ENCODE peak calls at places on chromosome 21, in five cellular contexts. One of them, this sample, is unnamed.

GRCh38 chr21:14850394-14850793 is 214.4 kb downstream of the NRIP1 start:
- DNase-seq in adrenal gland: no peak
- DNase-seq in mammary epithelial cell: no peak
- DNase-seq in psoas muscle: no peak
- DNase-seq in fibroblast of mammary gland: peak; percentile 10
- DNase-seq in this sample: no peak

GRCh38 chr21:25801217-25802015 is 66.6 kb downstream of the GABPA start:
- DNase-seq in adrenal gland: peak; percentile 88
- DNase-seq in mammary epithelial cell: peak; percentile 59
- DNase-seq in psoas muscle: peak; percentile 79
- DNase-seq in fibroblast of mammary gland: peak; percentile 85
- DNase-seq in this sample: peak; percentile 26

GRCh38 chr21:43937898-43938309 is 72.9 kb downstream of the AGPAT3 start:
- DNase-seq in adrenal gland: no peak
- DNase-seq in mammary epithelial cell: no peak
- DNase-seq in psoas muscle: peak; percentile 4
- DNase-seq in fibroblast of mammary gland: no peak
- DNase-seq in this sample: no peak

GRCh38 chr21:43318841-43319781 is 107.8 kb downstream of the SIK1 start:
- DNase-seq in adrenal gland: no peak
- DNase-seq in mammary epithelial cell: peak; percentile 80
- DNase-seq in psoas muscle: peak; percentile 45
- DNase-seq in fibroblast of mammary gland: peak; percentile 78
- DNase-seq in this sample: no peak

GRCh38 chr21:42672699-42673458 is 19.5 kb downstream of the PDE9A start:
- DNase-seq in adrenal gland: no peak
- DNase-seq in mammary epithelial cell: no peak
- DNase-seq in psoas muscle: no peak
- DNase-seq in fibroblast of mammary gland: peak; percentile 77
- DNase-seq in this sample: no peak

GRCh38 chr21:36103434-36103833 is 31.4 kb upstream of the CBR3 start:
- DNase-seq in adrenal gland: no peak
- DNase-seq in mammary epithelial cell: no peak
- DNase-seq in psoas muscle: no peak
- DNase-seq in fibroblast of mammary gland: no peak
- DNase-seq in this sample: no peak

GRCh38 chr21:41186763-41187536 is 19.0 kb downstream of the BACE2 start:
- DNase-seq in adrenal gland: no peak
- DNase-seq in mammary epithelial cell: peak; percentile 40
- DNase-seq in psoas muscle: no peak
- DNase-seq in fibroblast of mammary gland: no peak
- DNase-seq in this sample: peak; percentile 49

GRCh38 chr21:41321211-41321907 is 4.8 kb downstream of the FAM3B start:
- DNase-seq in adrenal gland: no peak
- DNase-seq in mammary epithelial cell: no peak
- DNase-seq in psoas muscle: no peak
- DNase-seq in fibroblast of mammary gland: no peak
- DNase-seq in this sample: no peak

GRCh38 chr21:18244721-18245486 is at the start of gene CHODL:
- DNase-seq in adrenal gland: no peak
- DNase-seq in mammary epithelial cell: no peak
- DNase-seq in psoas muscle: no peak
- DNase-seq in fibroblast of mammary gland: no peak
- DNase-seq in this sample: no peak

GRCh38 chr21:18248171-18248570 is 3.5 kb downstream of the CHODL start:
- DNase-seq in adrenal gland: no peak
- DNase-seq in mammary epithelial cell: no peak
- DNase-seq in psoas muscle: no peak
- DNase-seq in fibroblast of mammary gland: no peak
- DNase-seq in this sample: no peak

GRCh38 chr21:18251065-18251464 is 6.4 kb downstream of the CHODL start:
- DNase-seq in adrenal gland: no peak
- DNase-seq in mammary epithelial cell: no peak
- DNase-seq in psoas muscle: no peak
- DNase-seq in fibroblast of mammary gland: no peak
- DNase-seq in this sample: no peak

GRCh38 chr21:18249542-18250152 is 5.0 kb downstream of the CHODL start:
- DNase-seq in adrenal gland: no peak
- DNase-seq in mammary epithelial cell: no peak
- DNase-seq in psoas muscle: no peak
- DNase-seq in fibroblast of mammary gland: no peak
- DNase-seq in this sample: no peak

DNA sequence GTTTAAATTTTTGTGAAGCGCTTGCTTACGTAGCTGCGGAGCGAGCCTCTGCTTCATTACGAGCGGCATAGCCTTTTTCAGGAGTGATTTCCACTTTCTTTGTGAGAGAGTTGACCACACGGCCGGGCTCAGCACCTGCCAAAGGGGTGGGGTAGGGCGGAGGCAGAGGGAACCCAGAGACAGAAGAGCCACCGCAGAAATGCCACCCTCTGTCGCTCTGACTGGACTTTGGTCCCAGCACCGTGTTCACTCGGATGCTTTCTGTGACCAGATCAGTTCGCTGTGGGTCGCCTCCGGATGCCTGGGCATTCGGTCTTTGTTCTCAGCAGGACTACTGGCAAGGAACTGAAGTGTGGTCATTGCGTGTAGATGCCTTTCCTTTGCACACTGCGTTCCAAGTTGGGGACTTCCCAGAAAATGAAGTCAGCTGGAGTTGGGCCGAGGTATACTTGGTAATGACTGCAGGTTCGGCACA is 897 bp downstream of the CHODL start:
- DNase-seq in adrenal gland: no peak
- DNase-seq in mammary epithelial cell: no peak
- DNase-seq in psoas muscle: no peak
- DNase-seq in fibroblast of mammary gland: no peak
- DNase-seq in this sample: no peak
- H3K4me3 ChIP-seq in adrenal gland: no peak overlapping the region
- H3K4me3 ChIP-seq in mammary epithelial cell: no peak overlapping the region
- H3K4me3 ChIP-seq in psoas muscle: peak overlapping the region; percentile 56
- H3K4me3 ChIP-seq in fibroblast of mammary gland: no peak overlapping the region
- H3K4me3 ChIP-seq in this sample: peak overlapping the region; percentile 23

GRCh38 chr21:32415451-32415850 is 2.9 kb downstream of the EVA1C start:
- DNase-seq in adrenal gland: no peak
- DNase-seq in mammary epithelial cell: no peak
- DNase-seq in psoas muscle: no peak
- DNase-seq in fibroblast of mammary gland: no peak
- DNase-seq in this sample: no peak

GRCh38 chr21:32412162-32412997 is at the start of gene EVA1C:
- DNase-seq in adrenal gland: no peak
- DNase-seq in mammary epithelial cell: peak; percentile 69
- DNase-seq in psoas muscle: peak; percentile 74
- DNase-seq in fibroblast of mammary gland: peak; percentile 53
- DNase-seq in this sample: no peak

GRCh38 chr21:32414579-32415358 is 2.3 kb downstream of the EVA1C start:
- DNase-seq in adrenal gland: no peak
- DNase-seq in mammary epithelial cell: peak; percentile 30
- DNase-seq in psoas muscle: no peak
- DNase-seq in fibroblast of mammary gland: peak; percentile 67
- DNase-seq in this sample: no peak

GRCh38 chr21:32412998-32413504 is 545 bp downstream of the EVA1C start:
- DNase-seq in adrenal gland: no peak
- DNase-seq in mammary epithelial cell: no peak
- DNase-seq in psoas muscle: peak; percentile 39
- DNase-seq in fibroblast of mammary gland: no peak
- DNase-seq in this sample: no peak

DNA sequence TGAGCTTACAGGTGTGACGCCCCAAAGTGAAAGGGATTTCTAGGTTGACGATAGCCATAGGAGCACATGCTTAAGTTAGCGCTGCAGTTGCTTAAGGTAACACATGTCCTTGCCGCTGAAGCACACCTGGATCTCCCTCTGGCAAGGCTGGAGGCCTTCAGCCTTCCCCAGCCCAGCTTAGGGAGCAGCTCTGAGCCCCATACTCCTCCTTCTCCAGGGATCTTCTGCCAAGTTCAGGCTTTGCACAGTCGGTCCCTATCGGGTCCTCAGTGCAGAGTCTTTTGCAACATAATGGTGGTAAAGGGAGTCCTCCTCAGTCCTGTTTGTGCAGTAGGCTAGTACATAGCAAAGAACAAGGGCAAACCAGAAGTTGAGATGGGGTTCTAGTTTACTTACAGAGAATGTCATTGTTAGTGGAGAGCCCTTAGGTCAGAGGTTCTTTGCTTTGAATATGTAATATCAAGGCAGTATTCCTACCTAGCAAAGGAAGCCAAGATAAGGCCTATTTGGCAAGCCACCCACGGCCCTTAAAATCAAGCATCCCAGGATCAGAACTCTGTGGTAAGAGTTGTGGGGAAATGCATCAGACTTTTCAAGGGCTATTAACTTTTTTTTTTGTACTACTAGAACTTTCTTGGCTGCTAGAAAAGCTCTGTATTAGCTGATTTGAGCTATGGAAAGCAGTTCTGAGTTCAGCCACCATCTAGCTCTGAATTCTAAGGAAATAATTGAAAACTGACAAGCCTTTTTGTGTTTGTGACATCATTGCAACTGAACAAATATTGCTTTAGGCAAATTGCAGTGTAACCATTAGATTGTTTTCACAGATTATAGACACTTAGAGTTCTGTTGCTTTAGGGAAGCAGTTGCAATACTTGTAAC is 1.4 kb downstream of the EVA1C start:
- DNase-seq in adrenal gland: no peak
- DNase-seq in mammary epithelial cell: peak; percentile 46
- DNase-seq in psoas muscle: peak; percentile 46
- DNase-seq in fibroblast of mammary gland: peak; percentile 55
- DNase-seq in this sample: no peak
- H3K4me3 ChIP-seq in adrenal gland: no peak overlapping the region
- H3K4me3 ChIP-seq in mammary epithelial cell: peak overlapping the region; percentile 80
- H3K4me3 ChIP-seq in psoas muscle: peak overlapping the region; percentile 86
- H3K4me3 ChIP-seq in fibroblast of mammary gland: peak overlapping the region; percentile 79
- H3K4me3 ChIP-seq in this sample: peak overlapping the region; percentile 83

GRCh38 chr21:31337991-31338891 is 5.8 kb downstream of the TIAM1 start:
- DNase-seq in adrenal gland: no peak
- DNase-seq in mammary epithelial cell: no peak
- DNase-seq in psoas muscle: no peak
- DNase-seq in fibroblast of mammary gland: no peak
- DNase-seq in this sample: no peak

GRCh38 chr21:31336739-31337040 is 7.4 kb downstream of the TIAM1 start:
- DNase-seq in adrenal gland: no peak
- DNase-seq in mammary epithelial cell: no peak
- DNase-seq in psoas muscle: peak; percentile 14
- DNase-seq in fibroblast of mammary gland: no peak
- DNase-seq in this sample: no peak

GRCh38 chr21:31337086-31337485 is 7.0 kb downstream of the TIAM1 start:
- DNase-seq in adrenal gland: no peak
- DNase-seq in mammary epithelial cell: no peak
- DNase-seq in psoas muscle: no peak
- DNase-seq in fibroblast of mammary gland: no peak
- DNase-seq in this sample: no peak

GRCh38 chr21:31334648-31335121 is 9.4 kb downstream of the TIAM1 start:
- DNase-seq in adrenal gland: no peak
- DNase-seq in mammary epithelial cell: no peak
- DNase-seq in psoas muscle: no peak
- DNase-seq in fibroblast of mammary gland: no peak
- DNase-seq in this sample: no peak

DNA sequence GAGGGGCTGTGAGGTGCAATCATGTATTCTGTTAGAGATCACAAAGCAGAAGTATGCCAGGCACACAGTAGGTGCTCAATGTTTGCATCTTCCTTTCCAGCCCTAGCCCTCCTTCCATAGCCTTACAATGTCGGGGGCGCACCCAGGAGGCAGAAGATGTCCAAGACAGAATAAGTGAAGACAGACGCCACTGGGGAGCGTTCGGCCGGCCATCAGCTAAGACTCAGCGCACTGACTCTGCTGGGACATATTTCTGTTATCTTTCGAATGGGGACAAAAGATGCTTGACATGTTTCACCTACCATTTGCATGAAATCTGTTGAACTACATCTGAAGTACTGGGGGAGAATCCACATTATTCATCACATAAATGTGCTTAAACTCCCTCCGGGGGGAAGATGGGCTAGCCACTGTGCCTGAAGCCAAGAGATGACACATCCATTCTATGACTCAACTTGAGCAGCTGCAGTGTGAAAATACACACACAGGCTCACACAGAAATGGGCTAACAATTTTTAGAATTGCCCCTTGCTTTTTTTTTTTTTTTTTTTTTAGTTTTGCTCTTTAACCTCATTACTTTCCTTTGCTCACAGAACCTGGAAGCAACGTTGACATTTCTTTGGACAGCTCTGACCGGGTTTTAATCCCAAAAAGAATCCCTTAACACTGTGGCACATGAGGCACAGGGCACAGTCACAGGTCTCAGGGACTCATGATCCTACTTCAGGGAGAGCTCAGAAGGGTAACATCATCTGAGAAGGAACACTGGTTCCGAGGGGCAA is 7.9 kb downstream of the TIAM1 start:
- DNase-seq in adrenal gland: no peak
- DNase-seq in mammary epithelial cell: peak; percentile 88
- DNase-seq in psoas muscle: peak; percentile 33
- DNase-seq in fibroblast of mammary gland: peak; percentile 96
- DNase-seq in this sample: peak; percentile 59
- H3K4me3 ChIP-seq in adrenal gland: no peak overlapping the region
- H3K4me3 ChIP-seq in mammary epithelial cell: no peak overlapping the region
- H3K4me3 ChIP-seq in psoas muscle: no peak overlapping the region
- H3K4me3 ChIP-seq in fibroblast of mammary gland: no peak overlapping the region
- H3K4me3 ChIP-seq in this sample: no peak overlapping the region

GRCh38 chr21:33019516-33019884 is 6.2 kb upstream of the OLIG2 start:
- DNase-seq in adrenal gland: no peak
- DNase-seq in mammary epithelial cell: no peak
- DNase-seq in psoas muscle: no peak
- DNase-seq in fibroblast of mammary gland: no peak
- DNase-seq in this sample: no peak

GRCh38 chr21:33021150-33021549 is 4.6 kb upstream of the OLIG2 start:
- DNase-seq in adrenal gland: no peak
- DNase-seq in mammary epithelial cell: no peak
- DNase-seq in psoas muscle: no peak
- DNase-seq in fibroblast of mammary gland: no peak
- DNase-seq in this sample: no peak

GRCh38 chr21:33020558-33021100 is 5.1 kb upstream of the OLIG2 start:
- DNase-seq in adrenal gland: no peak
- DNase-seq in mammary epithelial cell: no peak
- DNase-seq in psoas muscle: no peak
- DNase-seq in fibroblast of mammary gland: no peak
- DNase-seq in this sample: no peak

GRCh38 chr21:33018707-33019455 is 6.9 kb upstream of the OLIG2 start:
- DNase-seq in adrenal gland: no peak
- DNase-seq in mammary epithelial cell: no peak
- DNase-seq in psoas muscle: no peak
- DNase-seq in fibroblast of mammary gland: no peak
- DNase-seq in this sample: no peak

DNA sequence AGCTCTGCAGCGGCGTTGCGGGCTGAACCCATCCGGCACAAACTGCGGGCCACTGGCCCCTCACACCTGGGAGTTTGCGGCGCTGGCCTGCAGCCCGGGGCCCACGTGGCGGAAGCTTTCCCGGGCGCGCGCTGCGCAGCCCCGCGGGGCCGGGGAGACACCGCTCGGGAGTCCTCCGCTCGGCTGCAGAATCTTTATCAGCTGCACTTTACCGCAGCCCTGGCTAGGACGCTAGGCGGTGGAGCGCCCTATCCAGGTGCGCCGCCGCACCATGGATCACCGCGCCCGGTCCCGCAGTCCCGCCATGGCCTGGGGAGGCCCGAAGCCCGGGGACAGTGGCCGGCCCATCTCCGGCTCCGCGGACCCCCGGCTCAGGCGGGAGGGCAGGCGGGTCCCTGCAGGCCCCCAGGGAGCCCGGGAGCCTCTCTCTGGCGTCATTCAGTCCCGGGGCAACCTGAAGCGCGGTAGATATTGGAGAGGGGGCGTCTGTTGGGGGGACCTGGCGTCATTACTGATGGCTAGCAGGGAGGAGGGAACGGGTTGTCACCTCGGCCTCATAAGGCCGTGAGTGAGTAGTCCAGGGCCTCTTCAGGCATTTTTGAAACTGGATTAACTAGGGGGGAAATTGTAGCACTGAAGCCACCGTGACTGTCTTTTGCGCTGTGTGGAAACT is 5.7 kb upstream of the OLIG2 start:
- DNase-seq in adrenal gland: no peak
- DNase-seq in mammary epithelial cell: no peak
- DNase-seq in psoas muscle: no peak
- DNase-seq in fibroblast of mammary gland: no peak
- DNase-seq in this sample: no peak
- H3K4me3 ChIP-seq in adrenal gland: no peak overlapping the region
- H3K4me3 ChIP-seq in mammary epithelial cell: no peak overlapping the region
- H3K4me3 ChIP-seq in psoas muscle: peak overlapping the region; percentile 38
- H3K4me3 ChIP-seq in fibroblast of mammary gland: no peak overlapping the region
- H3K4me3 ChIP-seq in this sample: no peak overlapping the region

This sample was measured in keratinocyte.